ENCODE peak calls at places on chromosomes 16 and 17, in five cellular contexts. D is cardiac muscle cell, J is fibroblast of the aortic adventitia, A is progenitor cell of endocrine pancreas, X is RWPE2. F is an unnamed sample.
A peak's percentile ranks its signal among the peaks of the same experiment; 100 is the strongest.

GRCh38 chr17:51372345-51373004 is 112.1 kb downstream of the UTP18 start:
- DNase-seq in D (peak; percentile 79), J (peak; percentile 65), A (no peak), X (no peak), F (no peak)

GRCh38 chr17:3554440-3554839 is 3.2 kb downstream of the TRPV3 start:
- DNase-seq in D (no peak), J (no peak), A (no peak), X (no peak), F (no peak)

GRCh38 chr17:47188266-47188665 is 829 bp downstream of the CDC27 start:
- DNase-seq in D (peak; percentile 57), J (peak; percentile 65), A (no peak), X (no peak), F (no peak)

GRCh38 chr16:11090947-11091785 is 146.8 kb downstream of the CLEC16A start:
- DNase-seq in D (no peak), J (no peak), A (no peak), X (no peak), F (no peak)

GRCh38 chr17:70127221-70127873 is 42.0 kb upstream of the KCNJ2 start:
- DNase-seq in D (no peak), J (no peak), A (no peak), X (no peak), F (no peak)

GRCh38 chr17:17590141-17590735 is 1.3 kb downstream of the PEMT start:
- DNase-seq in D (no peak), J (no peak), A (no peak), X (no peak), F (no peak)

GRCh38 chr17:12973496-12974318 is 44.1 kb downstream of the ELAC2 start:
- DNase-seq in D (peak; percentile 15), J (no peak), A (no peak), X (no peak), F (no peak)

GRCh38 chr17:41801374-41802062 is 10.2 kb downstream of the P3H4 start:
- DNase-seq in D (peak; percentile 82), J (peak; percentile 79), A (peak; percentile 78), X (no peak), F (no peak)

GRCh38 chr17:63698886-63699637 is 863 bp downstream of the LIMD2 start:
- DNase-seq in D (peak; percentile 69), J (no peak), A (peak; percentile 29), X (no peak), F (no peak)

GRCh38 chr17:77782611-77783010 is 175.9 kb upstream of the TNRC6C start:
- DNase-seq in D (no peak), J (no peak), A (no peak), X (no peak), F (no peak)

GRCh38 chr16:22065252-22065651 is 27.1 kb upstream of the VWA3A start:
- DNase-seq in D (no peak), J (no peak), A (no peak), X (no peak), F (no peak)

GRCh38 chr17:47895254-47895855 is 681 bp upstream of the SP2 start:
- DNase-seq in D (no peak), J (peak; percentile 49), A (no peak), X (no peak), F (no peak)

GRCh38 chr17:30908717-30909420 is 2.8 kb upstream of the TEFM start:
- DNase-seq in D (no peak), J (no peak), A (no peak), X (no peak), F (no peak)

GRCh38 chr17:21214777-21215541 is 998 bp upstream of the TMEM11 start:
- DNase-seq in D (peak; percentile 12), J (peak; percentile 40), A (no peak), X (no peak), F (no peak)

GRCh38 chr16:15523092-15523541 is 88.7 kb downstream of the BMERB1 start:
- DNase-seq in D (no peak), J (no peak), A (no peak), X (no peak), F (no peak)

GRCh38 chr17:67360880-67361279 is 5.5 kb downstream of the PSMD12 start:
- DNase-seq in D (no peak), J (no peak), A (no peak), X (no peak), F (no peak)

GRCh38 chr17:57537524-57538410 is 207.3 kb downstream of the CCDC182 start:
- DNase-seq in D (peak; percentile 34), J (no peak), A (no peak), X (no peak), F (no peak)

GRCh38 chr17:83149761-83150251 is 70.4 kb downstream of the METRNL start:
- DNase-seq in D (no peak), J (no peak), A (no peak), X (no peak), F (peak; percentile 77)

GRCh38 chr17:18262641-18263040 is 2.2 kb downstream of the MIEF2 start:
- DNase-seq in D (no peak), J (no peak), A (no peak), X (peak; percentile 66), F (no peak)

GRCh38 chr17:77423589-77424451 is 283.1 kb downstream of the SEC14L1 start:
- DNase-seq in D (peak; percentile 96), J (peak; percentile 99), A (no peak), X (no peak), F (no peak)

GRCh38 chr16:56510544-56510943 is 9.3 kb downstream of the BBS2 start:
- DNase-seq in D (no peak), J (no peak), A (no peak), X (no peak), F (no peak)

GRCh38 chr16:4517812-4518211 is 20.8 kb downstream of the CDIP1 start:
- DNase-seq in D (peak; percentile 57), J (peak; percentile 32), A (peak; percentile 39), X (no peak), F (no peak)
- TF ChIP-seq CTCF in D (peak; percentile 62), J (peak; percentile 62), A (peak; percentile 72), X (peak; percentile 45), F (peak; percentile 78)

DNA sequence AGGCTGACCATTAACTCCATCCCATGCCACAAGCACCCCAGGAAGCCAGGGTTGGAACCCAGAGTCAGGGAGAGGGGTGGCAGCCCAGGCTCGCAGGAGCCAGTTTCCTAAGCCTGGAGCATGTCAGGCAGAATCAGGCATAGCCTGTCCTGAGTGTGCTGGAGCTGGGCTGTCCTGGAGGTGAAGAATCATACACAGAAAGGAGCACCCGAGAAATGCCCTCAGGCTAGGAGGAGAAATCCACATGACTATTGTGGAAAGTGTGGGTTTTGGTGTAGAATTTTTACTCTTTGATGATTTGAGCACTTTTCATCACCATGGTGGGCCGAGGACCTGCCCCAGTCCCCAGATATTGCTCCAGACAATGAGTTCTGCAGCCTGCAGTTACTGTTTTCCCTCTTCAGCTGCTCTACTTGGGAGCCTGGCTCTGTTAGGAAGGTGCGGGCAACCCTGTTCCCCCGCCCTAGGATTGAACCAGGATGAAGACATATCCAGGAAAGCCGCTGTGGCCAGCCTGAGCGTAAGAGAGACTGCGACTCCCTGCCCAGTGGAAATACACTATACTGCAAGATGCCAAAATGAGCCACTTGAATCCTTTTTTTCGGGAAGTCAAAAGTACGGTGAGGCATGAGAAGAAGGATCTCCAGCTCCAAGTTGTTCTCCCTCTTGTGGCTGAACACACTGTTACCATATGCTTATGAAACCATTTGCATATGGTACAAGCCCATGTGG is 29.0 kb upstream of the HEATR6 start:
- DNase-seq in D (peak; percentile 41), J (peak; percentile 70), A (no peak), X (no peak), F (no peak)
- TF ChIP-seq CTCF in D (peak; percentile 23), J (peak; percentile 35), A (no peak), X (no peak), F (peak; percentile 56)

GRCh38 chr17:5793899-5794298 is 209.6 kb upstream of the NLRP1 start:
- DNase-seq in D (no peak), J (no peak), A (no peak), X (no peak), F (no peak)
- TF ChIP-seq CTCF in D (no peak), J (no peak), A (no peak), X (no peak), F (no peak)

GRCh38 chr16:55056585-55057520 is 126.2 kb downstream of the IRX5 start:
- DNase-seq in D (peak; percentile 4), J (no peak), A (peak; percentile 43), X (no peak), F (no peak)
- TF ChIP-seq CTCF in D (peak; percentile 4), J (no peak), A (peak; percentile 50), X (no peak), F (peak; percentile 52)

DNA sequence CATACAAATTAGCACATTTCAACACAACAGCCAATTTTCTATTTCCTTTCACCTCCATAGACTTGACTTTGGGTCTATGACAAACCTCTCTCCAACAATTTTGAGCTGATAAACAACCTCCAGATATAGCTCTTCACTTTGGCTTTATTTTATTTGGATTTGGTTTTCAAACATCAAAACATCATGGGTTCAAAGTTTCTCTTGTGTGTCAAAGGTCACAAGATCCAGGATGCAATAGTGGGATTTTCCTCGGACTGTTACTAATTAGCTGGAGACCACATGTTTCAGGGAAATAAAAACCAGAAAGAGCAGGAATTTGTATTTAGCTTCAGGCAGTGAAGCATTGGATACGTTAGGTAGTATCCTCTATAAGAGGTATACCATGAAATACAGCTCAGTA is 351.0 kb upstream of the SOX9 start:
- DNase-seq in D (no peak), J (no peak), A (no peak), X (no peak), F (no peak)
- TF ChIP-seq CTCF in D (no peak), J (no peak), A (no peak), X (no peak), F (no peak)

DNA sequence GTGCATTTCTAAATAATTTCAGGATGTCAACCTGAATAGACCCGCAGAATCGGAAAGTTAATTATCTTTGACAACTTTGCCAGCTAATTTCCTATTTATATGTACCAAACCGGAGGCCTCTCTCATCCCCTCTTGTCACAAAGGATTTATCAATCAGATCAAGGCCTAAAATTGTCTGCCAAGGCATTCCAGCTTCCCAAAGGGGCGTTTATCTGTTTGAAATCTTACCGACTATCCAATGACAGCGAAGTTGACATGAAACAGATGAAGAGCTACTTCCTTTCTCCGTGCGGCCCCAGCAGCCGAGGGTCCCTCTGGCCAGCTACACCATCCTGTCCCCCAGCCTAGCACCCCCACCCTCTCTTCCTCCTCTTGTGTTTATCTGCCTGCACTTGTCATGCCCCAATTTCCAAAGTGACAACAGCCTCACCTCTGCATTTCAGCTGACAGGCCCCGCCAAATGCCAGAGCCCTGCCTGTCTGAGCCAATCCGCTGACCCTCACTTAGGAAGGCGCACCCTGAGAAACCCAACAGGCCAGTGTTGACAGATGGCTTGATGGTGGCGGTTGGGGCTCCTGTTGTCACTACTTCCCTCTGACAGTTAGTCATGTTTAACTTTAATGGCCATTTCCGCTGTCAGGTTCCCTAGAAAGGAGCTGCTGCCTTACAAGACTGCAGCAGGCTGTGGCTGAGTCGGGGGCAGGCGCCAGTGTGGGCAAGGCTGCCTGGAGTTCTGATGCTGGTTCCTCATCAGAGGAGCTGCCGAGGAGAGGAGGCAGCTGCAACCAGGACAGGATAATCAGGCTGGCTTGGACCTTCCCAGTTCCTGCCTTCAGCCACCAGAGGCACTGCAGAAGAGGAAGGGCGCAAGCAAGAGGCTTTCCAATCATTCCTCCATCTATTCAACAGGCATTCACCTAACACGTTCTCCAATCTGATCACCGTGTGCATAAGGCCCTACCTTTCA is 223.4 kb upstream of the DYNLRB2 start:
- DNase-seq in D (no peak), J (no peak), A (no peak), X (no peak), F (no peak)
- TF ChIP-seq CTCF in D (no peak), J (peak; percentile 17), A (peak; percentile 46), X (peak; percentile 31), F (peak; percentile 53)

GRCh38 chr16:46918905-46919792 is 35.0 kb downstream of the GPT2 start:
- DNase-seq in D (no peak), J (no peak), A (no peak), X (no peak), F (no peak)
- TF ChIP-seq CTCF in D (no peak), J (no peak), A (peak; percentile 29), X (no peak), F (no peak)

F was measured in chondrocyte.